ENCODE peak calls at places on chromosomes 7 and 10, in four cellular contexts. F is transverse colon, O is bronchial epithelial cell, T is hepatic stellate cell. J is an unnamed sample.

GRCh38 chr7:30936650-30937245 is 25.1 kb downstream of the AQP1 start:
- DNase-seq in T (no peak), O (no peak), F (no peak), J (no peak)

GRCh38 chr10:37263304-37263703 is 137.9 kb downstream of the ANKRD30A start:
- DNase-seq in O (peak), T (no peak), F (no peak), J (no peak)

GRCh38 chr10:61586829-61587228 is 75.9 kb upstream of the CABCOCO1 start:
- DNase-seq in O (no peak), T (no peak), F (no peak), J (no peak)

GRCh38 chr10:74947781-74948401 is 121.5 kb downstream of the KAT6B start:
- DNase-seq in F (peak), T (no peak), O (no peak), J (no peak)

GRCh38 chr7:115087437-115087836 is 165.5 kb downstream of the MDFIC start:
- DNase-seq in F (no peak), O (peak), T (peak), J (peak)

GRCh38 chr10:61750943-61751471 is 88.3 kb downstream of the CABCOCO1 start:
- DNase-seq in F (peak), T (peak), O (peak), J (peak)

GRCh38 chr10:122688293-122688989 is 11.2 kb downstream of the C10orf120 start:
- DNase-seq in O (peak), T (no peak), F (no peak), J (peak)

GRCh38 chr10:33509231-33509871 is 174.9 kb upstream of the NRP1 start:
- DNase-seq in T (peak), O (peak), F (peak), J (peak)

GRCh38 chr7:94245500-94245899 is 149.2 kb upstream of the COL1A2 start:
- DNase-seq in F (no peak), O (peak), T (no peak), J (no peak)

GRCh38 chr10:66941491-66941890 is 15.7 kb downstream of the LRRTM3 start:
- DNase-seq in O (no peak), F (no peak), T (no peak), J (no peak)

GRCh38 chr10:83959330-83959729 is 180.0 kb upstream of the GHITM start:
- DNase-seq in O (no peak), T (no peak), F (no peak), J (no peak)

GRCh38 chr10:102646610-102647432 is 2.5 kb downstream of the TRIM8 start:
- DNase-seq in O (no peak), T (no peak), F (peak), J (no peak)

GRCh38 chr7:44087914-44088838 is 5.8 kb upstream of the POLM start:
- DNase-seq in T (peak), F (no peak), O (no peak), J (peak)

GRCh38 chr10:132302421-132302820 is 5.3 kb downstream of the STK32C start:
- DNase-seq in O (no peak), T (no peak), F (no peak), J (no peak)

GRCh38 chr10:117174439-117175214 is 22.7 kb upstream of the KCNK18 start:
- DNase-seq in O (peak), T (peak), F (peak), J (peak)

GRCh38 chr7:139734395-139734794 is 43.4 kb downstream of the HIPK2 start:
- DNase-seq in F (peak), O (peak), T (peak), J (peak)

GRCh38 chr10:86363184-86363832 is 3.3 kb downstream of the GRID1 start:
- DNase-seq in O (peak), T (no peak), F (no peak), J (peak)

GRCh38 chr10:44316187-44316921 is 68.5 kb downstream of the CXCL12 start:
- DNase-seq in F (no peak), O (no peak), T (no peak), J (no peak)

GRCh38 chr10:88270871-88271713 is 312.0 kb downstream of the RNLS start:
- DNase-seq in F (no peak), T (peak), O (peak), J (peak)

GRCh38 chr7:46756256-46756655 is 825.7 kb downstream of the TNS3 start:
- DNase-seq in F (no peak), T (no peak), O (no peak), J (no peak)

GRCh38 chr10:128147669-128148068 is 21.4 kb upstream of the MKI67 start:
- DNase-seq in F (no peak), O (peak), T (peak), J (peak)

GRCh38 chr10:96299383-96299782 is 4.9 kb upstream of the DNTT start:
- DNase-seq in T (no peak), F (no peak), O (no peak), J (no peak)

GRCh38 chr7:104923010-104923421 is 91.0 kb upstream of the KMT2E start:
- DNase-seq in O (peak), F (peak), T (peak), J (peak)

GRCh38 chr10:29650552-29650944 is 15.8 kb upstream of the SVIL start:
- DNase-seq in O (no peak), T (no peak), F (no peak), J (no peak)

GRCh38 chr10:110980807-110981206 is 61.4 kb downstream of the SHOC2 start:
- DNase-seq in O (no peak), T (no peak), F (no peak), J (no peak)

GRCh38 chr7:25989140-25989705 is 162.8 kb upstream of the NFE2L3 start:
- DNase-seq in O (no peak), T (no peak), F (peak), J (no peak)

GRCh38 chr7:134766779-134767566 is 12.5 kb upstream of the CALD1 start:
- DNase-seq in T (no peak), F (no peak), O (peak), J (no peak)

GRCh38 chr7:54189330-54189729 is 352.8 kb upstream of the VSTM2A start:
- DNase-seq in O (no peak), T (no peak), F (no peak), J (peak)

GRCh38 chr10:16674147-16674703 is 143.0 kb downstream of the RSU1 start:
- DNase-seq in T (no peak), F (no peak), O (no peak), J (peak)

GRCh38 chr7:13834328-13834761 is 155.1 kb downstream of the ETV1 start:
- DNase-seq in T (no peak), O (no peak), F (no peak), J (no peak)

GRCh38 chr10:4780782-4781181 is 45.2 kb upstream of the AKR1E2 start:
- DNase-seq in T (no peak), F (no peak), O (peak), J (no peak)

GRCh38 chr10:90418869-90419652 is 438.8 kb downstream of the HTR7 start:
- DNase-seq in F (no peak), O (peak), T (peak), J (peak)

GRCh38 chr7:118183254-118183585 is 744 bp upstream of the LSM8 start:
- DNase-seq in T (no peak), F (no peak), O (peak), J (no peak)

GRCh38 chr7:116863168-116863670 is 832 bp downstream of the CAPZA2 start:
- DNase-seq in T (peak), F (peak), O (no peak), J (no peak)

GRCh38 chr7:133358728-133359127 is 105.8 kb downstream of the EXOC4 start:
- DNase-seq in O (no peak), T (no peak), F (no peak), J (no peak)

J was measured in kidney tubule cell.